ENCODE peak calls at places on chromosomes 16 and 17, in nine cellular contexts. M, V, W, H, P, B, C, U and L are unnamed samples. For H3K4me1, the result is how much of the 10 kb centered on the place peaks cover.

GRCh38 chr17:81365148-81365600 is 30.1 kb upstream of the BAHCC1 start:
- DNase-seq in M (peak), V (peak), W (peak), H (no peak), P (peak), B (peak), C (peak), U (peak), L (peak)

GRCh38 chr17:30541802-30542201 is 64.6 kb downstream of the GOSR1 start:
- DNase-seq in M (no peak), V (no peak), W (no peak), H (no peak), P (no peak), B (no peak), C (no peak), U (no peak), L (no peak)

GRCh38 chr16:87801679-87802300 is 36.0 kb upstream of the KLHDC4 start:
- DNase-seq in M (no peak), V (no peak), W (no peak), H (no peak), P (no peak), B (no peak), C (no peak), U (no peak), L (no peak)

GRCh38 chr17:63950940-63951907 is 19.1 kb upstream of the CD79B start:
- DNase-seq in M (peak), V (no peak), W (peak), H (peak), P (no peak), B (no peak), C (peak), U (peak), L (peak)

GRCh38 chr17:67441052-67441738 is 64.1 kb downstream of the PITPNC1 start:
- DNase-seq in M (no peak), V (no peak), W (peak), H (no peak), P (no peak), B (peak), C (peak), U (peak), L (no peak)

GRCh38 chr17:75588546-75589016 is 981 bp downstream of the MYO15B start:
- DNase-seq in M (no peak), V (peak), W (no peak), H (no peak), P (peak), B (no peak), C (peak), U (peak), L (peak)

GRCh38 chr16:84884311-84885023 is 64.7 kb downstream of the CRISPLD2 start:
- DNase-seq in M (no peak), V (no peak), W (no peak), H (no peak), P (no peak), B (peak), C (no peak), U (no peak), L (peak)

GRCh38 chr16:65576631-65577030 is 454.8 kb upstream of the CDH11 start:
- DNase-seq in M (no peak), V (no peak), W (no peak), H (no peak), P (no peak), B (no peak), C (no peak), U (no peak), L (no peak)

GRCh38 chr17:81976332-81977210 is 858 bp upstream of the ASPSCR1 start:
- DNase-seq in M (peak), V (no peak), W (no peak), H (no peak), P (no peak), B (peak), C (peak), U (peak), L (peak)

GRCh38 chr16:88907768-88908167 is 41.3 kb upstream of the PABPN1L start:
- DNase-seq in M (no peak), V (no peak), W (no peak), H (no peak), P (no peak), B (no peak), C (no peak), U (no peak), L (no peak)

GRCh38 chr16:53034306-53034705 is 18.4 kb downstream of the CHD9NB start:
- DNase-seq in M (no peak), V (no peak), W (no peak), H (no peak), P (no peak), B (no peak), C (no peak), U (no peak), L (no peak)

DNA sequence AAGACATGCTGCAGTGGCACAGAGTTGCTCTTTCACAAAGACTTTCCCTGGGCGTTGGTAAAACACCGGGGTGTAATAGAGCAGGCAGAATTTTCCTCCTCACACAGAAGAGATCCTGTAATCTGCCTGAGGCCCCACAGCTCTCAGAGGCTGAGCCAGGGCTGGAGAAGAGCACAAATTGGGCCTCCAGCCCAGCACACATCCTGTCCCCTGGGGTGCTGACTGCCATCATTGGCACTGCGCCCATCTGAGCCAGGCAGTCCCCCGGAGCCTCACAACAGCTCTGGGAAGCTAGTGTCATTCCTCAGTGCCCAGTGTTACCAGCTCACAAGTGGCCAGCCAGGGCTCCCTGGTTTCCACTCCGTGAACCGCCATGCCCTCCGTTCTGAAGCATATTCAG is 119.4 kb downstream of the SOCS1 start:
- DNase-seq in M (no peak), V (no peak), W (no peak), H (no peak), P (no peak), B (peak), C (no peak), U (no peak), L (no peak)
- H3K4me1 ChIP-seq in M (under half), V (under half), W (half or more), H (under half), P (under half), B (under half), C (under half), U (under half), L (under half)

DNA sequence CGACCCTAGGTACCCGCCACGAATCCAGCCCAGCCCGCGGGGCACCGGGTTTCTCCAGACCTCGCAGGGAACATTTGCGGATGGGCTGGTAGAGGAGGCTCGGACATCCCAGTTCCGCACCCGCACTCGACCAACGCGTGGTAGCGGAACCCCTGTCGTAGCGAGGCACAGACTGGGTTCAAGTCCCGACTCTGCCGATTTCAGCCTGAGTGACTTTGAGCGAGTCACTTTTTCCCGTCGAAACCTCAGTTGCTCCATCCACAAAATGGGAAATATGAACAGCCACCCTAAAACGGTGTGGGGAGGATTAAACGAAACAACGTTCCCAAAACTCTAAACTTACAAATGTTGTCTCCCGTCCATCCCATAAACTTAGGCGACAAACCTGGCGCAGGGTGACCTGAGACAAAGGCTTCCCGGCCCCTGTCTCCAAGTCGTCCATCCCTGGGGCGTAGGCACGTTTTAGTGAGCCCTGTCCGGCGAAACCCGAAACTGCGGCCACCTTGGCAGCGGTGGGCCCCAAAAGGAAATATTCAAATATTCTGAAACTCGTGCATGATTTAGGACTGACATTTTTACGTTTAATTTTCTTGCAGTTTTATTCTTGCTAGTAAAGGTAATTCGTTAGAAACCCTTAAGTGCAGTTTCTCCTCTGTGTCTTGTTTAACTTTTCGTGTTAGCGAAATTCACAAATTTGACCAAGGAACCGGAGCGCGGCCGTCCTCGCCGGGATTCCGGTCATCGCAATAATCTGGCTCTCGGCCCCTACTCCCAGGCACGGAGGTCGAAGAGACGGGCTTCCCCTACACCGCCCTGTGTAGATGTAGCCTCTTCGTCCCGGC is 2.0 kb upstream of the MLLT6 start:
- DNase-seq in M (peak), V (no peak), W (no peak), H (no peak), P (no peak), B (no peak), C (peak), U (peak), L (peak)
- TF ChIP-seq POLR2AphosphoS5 in M (no peak), V (no peak), W (no peak), H (no peak), P (no peak), B (no peak), C (no peak), U (no peak), L (no peak)

GRCh38 chr16:11205754-11206459 is 50.1 kb downstream of the SOCS1 start:
- DNase-seq in M (no peak), V (no peak), W (no peak), H (no peak), P (no peak), B (peak), C (peak), U (peak), L (peak)

GRCh38 chr16:11203111-11203623 is 52.8 kb downstream of the SOCS1 start:
- DNase-seq in M (no peak), V (no peak), W (no peak), H (no peak), P (no peak), B (no peak), C (no peak), U (no peak), L (no peak)

GRCh38 chr16:11204513-11205047 is 51.4 kb downstream of the SOCS1 start:
- DNase-seq in M (no peak), V (no peak), W (no peak), H (no peak), P (no peak), B (no peak), C (no peak), U (no peak), L (no peak)

GRCh38 chr16:11207646-11208045 is 48.4 kb downstream of the SOCS1 start:
- DNase-seq in M (no peak), V (no peak), W (no peak), H (no peak), P (no peak), B (no peak), C (no peak), U (no peak), L (no peak)

DNA sequence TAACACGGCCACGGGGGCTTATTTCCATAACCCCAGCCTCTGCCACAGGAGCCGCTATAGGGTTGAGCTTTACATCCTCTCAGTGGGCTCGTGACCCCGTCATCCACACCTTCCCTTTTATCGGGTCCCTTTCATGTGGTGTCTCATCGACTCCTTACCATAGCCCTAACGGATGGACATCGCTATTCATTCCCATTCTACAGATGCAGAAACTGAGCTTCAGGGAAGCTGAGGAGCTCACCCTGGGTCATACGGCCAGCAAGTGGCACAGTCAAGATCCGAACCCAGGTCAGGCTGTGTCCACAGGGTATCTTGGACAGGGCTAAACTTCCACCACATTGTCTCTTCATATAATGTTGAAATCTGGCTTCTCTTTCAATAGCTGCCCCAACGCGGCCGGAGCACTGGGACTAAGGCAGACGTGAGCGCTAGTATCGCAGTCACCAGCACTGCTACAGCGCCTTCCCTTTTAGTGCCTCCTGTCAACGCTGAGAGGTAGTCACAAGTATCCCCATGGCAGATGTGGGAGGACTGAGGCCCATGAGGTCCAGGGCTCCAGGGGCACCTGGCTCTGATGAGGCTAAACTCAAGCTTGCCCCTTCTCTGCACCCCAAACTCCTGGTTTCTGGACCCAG is 50.8 kb downstream of the SOCS1 start:
- DNase-seq in M (no peak), V (no peak), W (no peak), H (no peak), P (no peak), B (no peak), C (no peak), U (no peak), L (no peak)
- H3K4me1 ChIP-seq in M (under half), V (under half), W (under half), H (under half), P (under half), B (under half), C (under half), U (under half), L (under half)

GRCh38 chr17:42797067-42798007 is 1.2 kb downstream of the COA3 start:
- DNase-seq in M (no peak), V (no peak), W (no peak), H (no peak), P (no peak), B (no peak), C (peak), U (peak), L (peak)
- TF ChIP-seq POLR2AphosphoS5 in M (no peak), V (no peak), W (no peak), H (no peak), P (no peak), B (no peak), C (peak), U (no peak), L (peak)

GRCh38 chr17:2237521-2237921 is 66.1 kb downstream of the SMG6 start:
- DNase-seq in M (no peak), V (no peak), W (no peak), H (no peak), P (no peak), B (peak), C (no peak), U (no peak), L (no peak)

GRCh38 chr17:2232244-2232638 is 71.3 kb downstream of the SMG6 start:
- DNase-seq in M (no peak), V (no peak), W (no peak), H (no peak), P (no peak), B (peak), C (no peak), U (no peak), L (no peak)

GRCh38 chr17:2235792-2236365 is 67.7 kb downstream of the SMG6 start:
- DNase-seq in M (no peak), V (peak), W (no peak), H (no peak), P (no peak), B (no peak), C (no peak), U (no peak), L (no peak)

GRCh38 chr17:2230877-2231276 is 72.7 kb downstream of the SMG6 start:
- DNase-seq in M (no peak), V (no peak), W (no peak), H (no peak), P (no peak), B (no peak), C (no peak), U (no peak), L (no peak)

GRCh38 chr17:2233441-2233947 is 70.1 kb downstream of the SMG6 start:
- DNase-seq in M (no peak), V (peak), W (no peak), H (no peak), P (no peak), B (peak), C (no peak), U (no peak), L (no peak)
- H3K4me1 ChIP-seq in M (under half), V (under half), W (under half), H (under half), P (under half), B (under half), C (under half), U (under half), L (half or more)

GRCh38 chr17:14845562-14846335 is 419.4 kb downstream of the PMP22 start:
- DNase-seq in M (no peak), V (no peak), W (no peak), H (no peak), P (no peak), B (no peak), C (no peak), U (no peak), L (no peak)
- TF ChIP-seq POLR2AphosphoS5 in M (no peak), V (no peak), W (no peak), H (no peak), P (no peak), B (no peak), C (no peak), U (no peak), L (no peak)